ENCODE peak calls at places on chromosomes 13 and 19, in ten cellular contexts. One of them, this sample, is unnamed.

GRCh38 chr19:15641901-15642491 is 1.3 kb downstream of the CYP4F3 start:
- DNase-seq in Calu3: no peak
- DNase-seq in left ventricle myocardium inferior: no peak
- DNase-seq in GM13976: no peak
- DNase-seq in GM06990: no peak
- DNase-seq in body of pancreas: no peak
- DNase-seq in brain microvascular endothelial cell: no peak
- DNase-seq in thoracic aorta: no peak
- DNase-seq in endodermal cell: no peak
- DNase-seq in PC-9: no peak
- DNase-seq in this sample: no peak

GRCh38 chr13:26707122-26708006 is 53.2 kb downstream of the GPR12 start:
- DNase-seq in Calu3: peak; percentile 42
- DNase-seq in left ventricle myocardium inferior: no peak
- DNase-seq in GM13976: peak; percentile 62
- DNase-seq in GM06990: no peak
- DNase-seq in body of pancreas: peak; percentile 20
- DNase-seq in brain microvascular endothelial cell: peak; percentile 54
- DNase-seq in thoracic aorta: no peak
- DNase-seq in endodermal cell: peak; percentile 88
- DNase-seq in PC-9: no peak
- DNase-seq in this sample: peak; percentile 24

GRCh38 chr13:97321101-97321500 is 99.0 kb downstream of the MBNL2 start:
- DNase-seq in Calu3: no peak
- DNase-seq in left ventricle myocardium inferior: no peak
- DNase-seq in GM13976: no peak
- DNase-seq in GM06990: no peak
- DNase-seq in body of pancreas: no peak
- DNase-seq in brain microvascular endothelial cell: no peak
- DNase-seq in thoracic aorta: no peak
- DNase-seq in endodermal cell: peak; percentile 63
- DNase-seq in PC-9: no peak
- DNase-seq in this sample: no peak

GRCh38 chr19:18428837-18429674 is 8.9 kb downstream of the ISYNA1 start:
- DNase-seq in Calu3: no peak
- DNase-seq in left ventricle myocardium inferior: peak; percentile 72
- DNase-seq in GM13976: peak; percentile 95
- DNase-seq in GM06990: peak; percentile 89
- DNase-seq in body of pancreas: peak; percentile 67
- DNase-seq in brain microvascular endothelial cell: peak; percentile 83
- DNase-seq in thoracic aorta: no peak
- DNase-seq in endodermal cell: peak; percentile 97
- DNase-seq in PC-9: no peak
- DNase-seq in this sample: no peak

GRCh38 chr19:6424190-6424938 is at the start of gene KHSRP:
- DNase-seq in Calu3: no peak
- DNase-seq in left ventricle myocardium inferior: no peak
- DNase-seq in GM13976: no peak
- DNase-seq in GM06990: peak; percentile 99
- DNase-seq in body of pancreas: no peak
- DNase-seq in brain microvascular endothelial cell: no peak
- DNase-seq in thoracic aorta: no peak
- DNase-seq in endodermal cell: no peak
- DNase-seq in PC-9: no peak
- DNase-seq in this sample: no peak

GRCh38 chr13:35716186-35716585 is 239.7 kb upstream of the MAB21L1 start:
- DNase-seq in Calu3: peak; percentile 16
- DNase-seq in left ventricle myocardium inferior: no peak
- DNase-seq in GM13976: no peak
- DNase-seq in GM06990: no peak
- DNase-seq in body of pancreas: no peak
- DNase-seq in brain microvascular endothelial cell: no peak
- DNase-seq in thoracic aorta: no peak
- DNase-seq in endodermal cell: no peak
- DNase-seq in PC-9: peak; percentile 56
- DNase-seq in this sample: no peak

GRCh38 chr13:113947321-113948033 is 26.4 kb downstream of the C13orf46 start:
- DNase-seq in Calu3: peak; percentile 10
- DNase-seq in left ventricle myocardium inferior: peak; percentile 42
- DNase-seq in GM13976: no peak
- DNase-seq in GM06990: no peak
- DNase-seq in body of pancreas: peak; percentile 73
- DNase-seq in brain microvascular endothelial cell: peak; percentile 40
- DNase-seq in thoracic aorta: peak; percentile 4
- DNase-seq in endodermal cell: peak; percentile 74
- DNase-seq in PC-9: peak; percentile 45
- DNase-seq in this sample: peak; percentile 52

GRCh38 chr19:32676186-32676894 is 692 bp downstream of the RGS9BP start:
- DNase-seq in Calu3: peak; percentile 47
- DNase-seq in left ventricle myocardium inferior: no peak
- DNase-seq in GM13976: peak; percentile 40
- DNase-seq in GM06990: peak; percentile 57
- DNase-seq in body of pancreas: peak; percentile 43
- DNase-seq in brain microvascular endothelial cell: no peak
- DNase-seq in thoracic aorta: no peak
- DNase-seq in endodermal cell: peak; percentile 80
- DNase-seq in PC-9: no peak
- DNase-seq in this sample: no peak

GRCh38 chr13:28355822-28356371 is 139.0 kb downstream of the FLT1 start:
- DNase-seq in Calu3: no peak
- DNase-seq in left ventricle myocardium inferior: no peak
- DNase-seq in GM13976: no peak
- DNase-seq in GM06990: peak; percentile 6
- DNase-seq in body of pancreas: no peak
- DNase-seq in brain microvascular endothelial cell: peak; percentile 97
- DNase-seq in thoracic aorta: no peak
- DNase-seq in endodermal cell: peak; percentile 56
- DNase-seq in PC-9: no peak
- DNase-seq in this sample: no peak

DNA sequence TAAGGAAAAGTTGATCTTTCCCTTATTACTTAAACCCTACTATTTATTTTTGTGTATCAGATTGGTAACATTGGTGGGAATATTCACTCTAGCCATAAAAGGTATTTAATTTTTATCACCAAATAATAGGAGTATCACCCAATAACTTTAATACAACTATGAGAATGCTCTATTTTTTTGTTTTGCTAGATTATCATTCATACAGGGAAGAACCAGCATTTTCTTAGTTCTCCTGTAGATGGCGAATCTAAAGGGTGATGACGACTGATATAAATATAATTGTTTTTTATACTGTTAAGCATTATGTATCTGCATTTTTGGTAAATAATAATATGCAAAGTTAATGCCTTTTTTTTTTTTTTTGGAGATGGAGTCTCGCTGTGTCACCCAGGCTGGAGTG is 7.9 kb upstream of the FRY start:
- DNase-seq in Calu3: no peak
- DNase-seq in left ventricle myocardium inferior: no peak
- DNase-seq in GM13976: no peak
- DNase-seq in GM06990: no peak
- DNase-seq in body of pancreas: no peak
- DNase-seq in brain microvascular endothelial cell: no peak
- DNase-seq in thoracic aorta: no peak
- DNase-seq in endodermal cell: no peak
- DNase-seq in PC-9: no peak
- DNase-seq in this sample: no peak
- TF ChIP-seq CTCF in Calu3: no peak
- TF ChIP-seq CTCF in left ventricle myocardium inferior: no peak
- TF ChIP-seq CTCF in GM13976: no peak
- TF ChIP-seq CTCF in GM06990: peak; percentile 19
- TF ChIP-seq CTCF in body of pancreas: no peak
- TF ChIP-seq CTCF in brain microvascular endothelial cell: peak; percentile 40
- TF ChIP-seq CTCF in thoracic aorta: no peak
- TF ChIP-seq CTCF in endodermal cell: peak; percentile 50
- TF ChIP-seq CTCF in PC-9: peak; percentile 33
- TF ChIP-seq CTCF in this sample: no peak

DNA sequence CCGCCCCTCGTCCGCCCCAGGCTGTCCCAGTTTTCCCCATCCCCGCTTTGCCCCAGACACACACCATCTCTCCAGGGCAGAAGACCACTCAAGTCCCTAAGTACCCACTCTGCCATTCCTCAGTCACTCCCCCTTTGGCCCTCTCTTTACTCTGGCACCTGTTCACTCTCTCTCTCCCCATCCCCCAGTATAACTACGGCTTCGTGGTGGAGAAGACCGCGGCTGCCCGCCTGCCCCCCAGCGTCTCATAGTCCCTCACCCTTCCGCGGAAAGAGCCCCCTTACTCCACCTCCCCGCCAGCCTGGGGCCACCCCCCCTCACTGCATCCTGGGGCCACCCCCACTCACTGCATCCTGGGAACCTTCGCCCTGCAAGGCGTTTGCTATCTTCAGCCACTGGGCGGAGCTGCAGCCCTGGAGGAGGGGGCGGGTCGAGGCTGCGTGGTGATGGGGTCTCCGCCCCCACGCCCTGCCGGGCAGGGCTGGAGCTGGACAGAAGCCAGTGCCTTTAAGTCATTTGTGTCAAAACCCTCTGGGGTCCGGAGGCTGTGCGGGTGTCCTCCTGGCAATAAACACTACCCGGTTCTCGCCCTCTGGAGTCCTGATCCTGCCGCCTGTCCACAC is 5.0 kb downstream of the MVB12A start:
- DNase-seq in Calu3: no peak
- DNase-seq in left ventricle myocardium inferior: no peak
- DNase-seq in GM13976: peak; percentile 78
- DNase-seq in GM06990: peak; percentile 59
- DNase-seq in body of pancreas: no peak
- DNase-seq in brain microvascular endothelial cell: peak; percentile 24
- DNase-seq in thoracic aorta: no peak
- DNase-seq in endodermal cell: peak; percentile 96
- DNase-seq in PC-9: no peak
- DNase-seq in this sample: no peak
- TF ChIP-seq CTCF in Calu3: no peak
- TF ChIP-seq CTCF in left ventricle myocardium inferior: peak; percentile 35
- TF ChIP-seq CTCF in GM13976: peak; percentile 81
- TF ChIP-seq CTCF in GM06990: peak; percentile 66
- TF ChIP-seq CTCF in body of pancreas: peak; percentile 10
- TF ChIP-seq CTCF in brain microvascular endothelial cell: peak; percentile 76
- TF ChIP-seq CTCF in thoracic aorta: no peak
- TF ChIP-seq CTCF in endodermal cell: peak; percentile 76
- TF ChIP-seq CTCF in PC-9: peak; percentile 34
- TF ChIP-seq CTCF in this sample: no peak

GRCh38 chr19:54186934-54187381 is 2.4 kb downstream of the MBOAT7 start:
- DNase-seq in Calu3: no peak
- DNase-seq in left ventricle myocardium inferior: no peak
- DNase-seq in GM13976: no peak
- DNase-seq in GM06990: no peak
- DNase-seq in body of pancreas: peak; percentile 86
- DNase-seq in brain microvascular endothelial cell: no peak
- DNase-seq in thoracic aorta: no peak
- DNase-seq in endodermal cell: no peak
- DNase-seq in PC-9: no peak
- DNase-seq in this sample: no peak

GRCh38 chr19:54189020-54189667 is at the start of gene MBOAT7:
- DNase-seq in Calu3: peak; percentile 90
- DNase-seq in left ventricle myocardium inferior: no peak
- DNase-seq in GM13976: peak; percentile 84
- DNase-seq in GM06990: no peak
- DNase-seq in body of pancreas: no peak
- DNase-seq in brain microvascular endothelial cell: no peak
- DNase-seq in thoracic aorta: no peak
- DNase-seq in endodermal cell: no peak
- DNase-seq in PC-9: no peak
- DNase-seq in this sample: no peak

GRCh38 chr19:54188224-54188871 is 1.0 kb downstream of the MBOAT7 start:
- DNase-seq in Calu3: peak; percentile 54
- DNase-seq in left ventricle myocardium inferior: no peak
- DNase-seq in GM13976: no peak
- DNase-seq in GM06990: no peak
- DNase-seq in body of pancreas: no peak
- DNase-seq in brain microvascular endothelial cell: peak; percentile 60
- DNase-seq in thoracic aorta: no peak
- DNase-seq in endodermal cell: peak; percentile 62
- DNase-seq in PC-9: peak; percentile 67
- DNase-seq in this sample: no peak

GRCh38 chr19:54183431-54183830 is 5.9 kb downstream of the MBOAT7 start:
- DNase-seq in Calu3: no peak
- DNase-seq in left ventricle myocardium inferior: no peak
- DNase-seq in GM13976: no peak
- DNase-seq in GM06990: no peak
- DNase-seq in body of pancreas: no peak
- DNase-seq in brain microvascular endothelial cell: no peak
- DNase-seq in thoracic aorta: no peak
- DNase-seq in endodermal cell: no peak
- DNase-seq in PC-9: no peak
- DNase-seq in this sample: no peak

DNA sequence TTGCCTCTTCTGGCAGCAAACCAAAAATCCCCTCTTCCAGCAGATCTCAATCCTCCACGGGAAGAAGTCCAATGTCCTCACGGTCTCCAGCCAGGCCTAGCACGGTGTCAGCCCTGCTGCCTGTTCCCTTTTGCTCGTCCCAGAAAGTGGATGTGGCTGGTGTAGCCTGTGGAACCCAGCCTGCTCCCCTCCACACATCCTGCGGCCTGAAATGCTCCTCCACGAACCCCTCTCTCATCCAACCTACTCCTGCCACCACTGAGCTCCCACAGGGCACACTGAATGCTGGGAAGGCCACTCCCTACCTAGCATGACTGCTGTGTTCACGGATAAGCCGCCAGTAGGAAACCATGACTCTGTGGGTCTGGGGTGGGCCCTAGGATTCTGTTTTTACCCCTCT is 3.0 kb downstream of the MBOAT7 start:
- DNase-seq in Calu3: no peak
- DNase-seq in left ventricle myocardium inferior: no peak
- DNase-seq in GM13976: no peak
- DNase-seq in GM06990: no peak
- DNase-seq in body of pancreas: no peak
- DNase-seq in brain microvascular endothelial cell: no peak
- DNase-seq in thoracic aorta: no peak
- DNase-seq in endodermal cell: no peak
- DNase-seq in PC-9: no peak
- DNase-seq in this sample: no peak
- TF ChIP-seq CTCF in Calu3: no peak
- TF ChIP-seq CTCF in left ventricle myocardium inferior: no peak
- TF ChIP-seq CTCF in GM13976: no peak
- TF ChIP-seq CTCF in GM06990: no peak
- TF ChIP-seq CTCF in body of pancreas: no peak
- TF ChIP-seq CTCF in brain microvascular endothelial cell: no peak
- TF ChIP-seq CTCF in thoracic aorta: no peak
- TF ChIP-seq CTCF in endodermal cell: no peak
- TF ChIP-seq CTCF in PC-9: no peak
- TF ChIP-seq CTCF in this sample: no peak

DNA sequence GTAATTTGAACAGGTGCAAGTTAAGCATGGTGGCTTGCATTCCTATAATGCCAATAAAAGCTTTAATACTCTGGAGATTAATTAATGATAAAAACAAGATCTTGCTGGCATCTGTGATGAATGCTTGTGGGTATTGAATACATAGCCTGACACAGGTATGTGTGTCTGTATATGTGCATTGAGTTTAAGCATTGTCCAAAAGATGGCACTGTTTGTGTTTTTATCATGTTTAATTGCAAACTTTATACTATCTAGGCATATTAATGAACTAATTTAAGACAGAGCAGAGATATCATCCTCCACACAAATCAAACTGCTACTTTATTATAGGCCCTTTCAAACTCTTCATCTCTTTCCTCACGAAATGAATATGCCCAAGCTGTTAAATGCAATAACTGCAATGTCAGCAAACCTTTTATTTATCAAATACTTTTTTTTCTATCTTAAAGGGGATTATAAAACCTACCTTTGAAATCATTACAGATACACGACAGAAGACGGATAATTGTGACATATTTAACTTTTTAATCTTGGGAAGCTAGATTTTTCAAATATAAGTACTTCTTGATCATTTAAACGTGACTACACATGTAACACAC is 86.5 kb downstream of the TNFSF11 start:
- DNase-seq in Calu3: no peak
- DNase-seq in left ventricle myocardium inferior: no peak
- DNase-seq in GM13976: no peak
- DNase-seq in GM06990: no peak
- DNase-seq in body of pancreas: no peak
- DNase-seq in brain microvascular endothelial cell: no peak
- DNase-seq in thoracic aorta: no peak
- DNase-seq in endodermal cell: no peak
- DNase-seq in PC-9: no peak
- DNase-seq in this sample: no peak
- TF ChIP-seq CTCF in Calu3: no peak
- TF ChIP-seq CTCF in left ventricle myocardium inferior: peak; percentile 49
- TF ChIP-seq CTCF in GM13976: no peak
- TF ChIP-seq CTCF in GM06990: peak; percentile 3
- TF ChIP-seq CTCF in body of pancreas: no peak
- TF ChIP-seq CTCF in brain microvascular endothelial cell: peak; percentile 30
- TF ChIP-seq CTCF in thoracic aorta: no peak
- TF ChIP-seq CTCF in endodermal cell: no peak
- TF ChIP-seq CTCF in PC-9: peak; percentile 49
- TF ChIP-seq CTCF in this sample: no peak